ENCODE peak calls at places on chromosomes 1 and 21, in seven cellular contexts. E is ecto neural progenitor cell; L is effector memory CD8-positive, alpha-beta T cell; U is GM23248; J is pancreas; H is Daoy; F is sciatic nerve. V is an unnamed sample.

GRCh38 chr1:57722285-57722978 is 298.6 kb upstream of the DAB1 start:
- DNase-seq in E (no peak), L (no peak), U (no peak), J (no peak), H (no peak), F (no peak), V (no peak)

GRCh38 chr1:238476881-238477280 is 586.2 kb upstream of the ZP4 start:
- DNase-seq in E (no peak), L (no peak), U (no peak), J (no peak), H (no peak), F (no peak), V (no peak)

GRCh38 chr1:15246960-15247614 is at the start of gene FHAD1:
- DNase-seq in E (peak; percentile 91), L (peak; percentile 62), U (peak; percentile 55), J (peak; percentile 88), H (peak; percentile 90), F (peak; percentile 79), V (peak; percentile 78)

GRCh38 chr1:151373196-151373595 is 691 bp upstream of the SELENBP1 start:
- DNase-seq in E (no peak), L (no peak), U (no peak), J (no peak), H (no peak), F (no peak), V (no peak)

GRCh38 chr1:180230416-180230790 is 339 bp downstream of the LHX4 start:
- DNase-seq in E (no peak), L (no peak), U (no peak), J (no peak), H (peak; percentile 32), F (no peak), V (no peak)

GRCh38 chr21:19353271-19353670 is 949.7 kb upstream of the TMPRSS15 start:
- DNase-seq in E (no peak), L (no peak), U (no peak), J (no peak), H (no peak), F (no peak), V (no peak)

GRCh38 chr21:32921632-32922230 is 104.0 kb upstream of the OLIG2 start:
- DNase-seq in E (no peak), L (peak; percentile 48), U (peak; percentile 10), J (no peak), H (peak; percentile 31), F (no peak), V (peak; percentile 60)

GRCh38 chr1:241356187-241356518 is 852 bp downstream of the RGS7 start:
- DNase-seq in E (no peak), L (no peak), U (no peak), J (no peak), H (peak; percentile 5), F (no peak), V (no peak)

GRCh38 chr1:224697888-224698450 is 81.9 kb downstream of the CNIH3 start:
- DNase-seq in E (no peak), L (no peak), U (peak; percentile 9), J (no peak), H (no peak), F (no peak), V (no peak)

GRCh38 chr1:166340709-166341108 is 173.9 kb upstream of the FAM78B start:
- DNase-seq in E (no peak), L (no peak), U (no peak), J (no peak), H (no peak), F (no peak), V (no peak)

GRCh38 chr1:61907102-61907501 is 164.8 kb downstream of the PATJ start:
- DNase-seq in E (no peak), L (no peak), U (no peak), J (no peak), H (no peak), F (no peak), V (no peak)

GRCh38 chr1:64133036-64133435 is 70.4 kb upstream of the UBE2U start:
- DNase-seq in E (no peak), L (no peak), U (peak; percentile 94), J (no peak), H (peak; percentile 95), F (no peak), V (no peak)

GRCh38 chr1:214854126-214854875 is 228.2 kb upstream of the KCNK2 start:
- DNase-seq in E (no peak), L (no peak), U (peak; percentile 29), J (no peak), H (no peak), F (no peak), V (no peak)

GRCh38 chr1:182122265-182122664 is 60.8 kb upstream of the ZNF648 start:
- DNase-seq in E (no peak), L (no peak), U (no peak), J (no peak), H (peak; percentile 36), F (no peak), V (no peak)

GRCh38 chr1:24463756-24464377 is 38.8 kb upstream of the RCAN3 start:
- DNase-seq in E (no peak), L (no peak), U (no peak), J (no peak), H (no peak), F (no peak), V (peak; percentile 79)

GRCh38 chr1:15684042-15684461 is at the start of gene PLEKHM2:
- DNase-seq in E (peak; percentile 61), L (peak; percentile 44), U (peak; percentile 79), J (peak; percentile 65), H (peak; percentile 68), F (peak; percentile 77), V (no peak)

GRCh38 chr1:7551442-7551841 is 219.7 kb upstream of the VAMP3 start:
- DNase-seq in E (no peak), L (no peak), U (no peak), J (peak; percentile 7), H (no peak), F (no peak), V (no peak)

GRCh38 chr1:110588486-110588885 is 17.7 kb downstream of the KCNA2 start:
- DNase-seq in E (no peak), L (no peak), U (no peak), J (no peak), H (no peak), F (no peak), V (no peak)

GRCh38 chr21:42061866-42062542 is 9.1 kb upstream of the UMODL1 start:
- DNase-seq in E (no peak), L (no peak), U (peak; percentile 20), J (no peak), H (no peak), F (no peak), V (no peak)

V was measured in H9.